ENCODE peak calls at places on chromosomes 16 and 17, in nine cellular contexts. One of them, this sample, is unnamed. For H3K27me3 and H3K4me1, the result is how much of the 10 kb centered on the place peaks cover.

GRCh38 chr16:19382887-19383816 is 34.5 kb upstream of the TMC5 start:
- DNase-seq in tibial nerve: no peak
- DNase-seq in CD8-positive, alpha-beta memory T cell: no peak
- DNase-seq in right lobe of liver: no peak
- DNase-seq in spleen: no peak
- DNase-seq in CD4-positive, CD25-positive, alpha-beta regulatory T cell: no peak
- DNase-seq in H1: no peak
- DNase-seq in pancreas: peak
- DNase-seq in fibroblast of lung: no peak
- DNase-seq in this sample: no peak

GRCh38 chr17:78179372-78179771 is 7.5 kb downstream of the TK1 start:
- DNase-seq in fibroblast of lung: peak
- DNase-seq in pancreas: no peak
- DNase-seq in right lobe of liver: peak
- DNase-seq in H1: no peak
- DNase-seq in CD8-positive, alpha-beta memory T cell: no peak
- DNase-seq in tibial nerve: peak
- DNase-seq in CD4-positive, CD25-positive, alpha-beta regulatory T cell: no peak
- DNase-seq in spleen: no peak
- DNase-seq in this sample: peak

GRCh38 chr17:7446669-7447068 is 1.8 kb downstream of the CHRNB1 start:
- DNase-seq in H1: no peak
- DNase-seq in fibroblast of lung: no peak
- DNase-seq in pancreas: no peak
- DNase-seq in right lobe of liver: no peak
- DNase-seq in tibial nerve: no peak
- DNase-seq in spleen: no peak
- DNase-seq in CD4-positive, CD25-positive, alpha-beta regulatory T cell: no peak
- DNase-seq in CD8-positive, alpha-beta memory T cell: no peak
- DNase-seq in this sample: no peak

GRCh38 chr16:2846511-2847310 is 11.3 kb downstream of the PRSS22 start:
- DNase-seq in right lobe of liver: no peak
- DNase-seq in fibroblast of lung: peak
- DNase-seq in pancreas: no peak
- DNase-seq in tibial nerve: no peak
- DNase-seq in spleen: peak
- DNase-seq in CD8-positive, alpha-beta memory T cell: no peak
- DNase-seq in CD4-positive, CD25-positive, alpha-beta regulatory T cell: no peak
- DNase-seq in H1: no peak
- DNase-seq in this sample: no peak

GRCh38 chr16:50207652-50208051 is 54.5 kb downstream of the TENT4B start:
- DNase-seq in spleen: no peak
- DNase-seq in right lobe of liver: no peak
- DNase-seq in tibial nerve: no peak
- DNase-seq in CD8-positive, alpha-beta memory T cell: no peak
- DNase-seq in fibroblast of lung: peak
- DNase-seq in pancreas: no peak
- DNase-seq in H1: no peak
- DNase-seq in CD4-positive, CD25-positive, alpha-beta regulatory T cell: no peak
- DNase-seq in this sample: no peak

GRCh38 chr16:71341881-71342280 is 16.6 kb upstream of the CALB2 start:
- DNase-seq in fibroblast of lung: no peak
- DNase-seq in CD8-positive, alpha-beta memory T cell: no peak
- DNase-seq in tibial nerve: no peak
- DNase-seq in pancreas: no peak
- DNase-seq in spleen: no peak
- DNase-seq in CD4-positive, CD25-positive, alpha-beta regulatory T cell: no peak
- DNase-seq in right lobe of liver: no peak
- DNase-seq in H1: no peak
- DNase-seq in this sample: no peak

GRCh38 chr17:29384901-29385300 is 5.3 kb upstream of the TAOK1 start:
- DNase-seq in CD4-positive, CD25-positive, alpha-beta regulatory T cell: no peak
- DNase-seq in spleen: no peak
- DNase-seq in CD8-positive, alpha-beta memory T cell: no peak
- DNase-seq in H1: no peak
- DNase-seq in fibroblast of lung: no peak
- DNase-seq in tibial nerve: no peak
- DNase-seq in right lobe of liver: no peak
- DNase-seq in pancreas: no peak
- DNase-seq in this sample: no peak

GRCh38 chr16:64864232-64864803 is 257.5 kb downstream of the CDH11 start:
- DNase-seq in tibial nerve: no peak
- DNase-seq in CD8-positive, alpha-beta memory T cell: no peak
- DNase-seq in pancreas: no peak
- DNase-seq in spleen: no peak
- DNase-seq in CD4-positive, CD25-positive, alpha-beta regulatory T cell: no peak
- DNase-seq in fibroblast of lung: peak
- DNase-seq in right lobe of liver: no peak
- DNase-seq in H1: no peak
- DNase-seq in this sample: no peak

GRCh38 chr16:22623351-22623781 is 112.7 kb downstream of the NPIPB5 start:
- DNase-seq in CD4-positive, CD25-positive, alpha-beta regulatory T cell: no peak
- DNase-seq in fibroblast of lung: peak
- DNase-seq in CD8-positive, alpha-beta memory T cell: no peak
- DNase-seq in pancreas: no peak
- DNase-seq in spleen: no peak
- DNase-seq in tibial nerve: no peak
- DNase-seq in right lobe of liver: no peak
- DNase-seq in H1: peak
- DNase-seq in this sample: no peak

GRCh38 chr16:17412221-17412620 is 58.5 kb downstream of the XYLT1 start:
- DNase-seq in CD8-positive, alpha-beta memory T cell: no peak
- DNase-seq in H1: no peak
- DNase-seq in CD4-positive, CD25-positive, alpha-beta regulatory T cell: no peak
- DNase-seq in right lobe of liver: no peak
- DNase-seq in spleen: no peak
- DNase-seq in pancreas: peak
- DNase-seq in fibroblast of lung: peak
- DNase-seq in tibial nerve: no peak
- DNase-seq in this sample: no peak

GRCh38 chr17:64783556-64784352 is 121.6 kb upstream of the SMURF2 start:
- DNase-seq in spleen: no peak
- DNase-seq in tibial nerve: no peak
- DNase-seq in fibroblast of lung: no peak
- DNase-seq in pancreas: no peak
- DNase-seq in right lobe of liver: peak
- DNase-seq in CD4-positive, CD25-positive, alpha-beta regulatory T cell: no peak
- DNase-seq in CD8-positive, alpha-beta memory T cell: no peak
- DNase-seq in H1: no peak
- DNase-seq in this sample: peak

GRCh38 chr17:65541453-65541852 is 20.0 kb downstream of the AXIN2 start:
- DNase-seq in pancreas: no peak
- DNase-seq in CD4-positive, CD25-positive, alpha-beta regulatory T cell: no peak
- DNase-seq in spleen: no peak
- DNase-seq in CD8-positive, alpha-beta memory T cell: no peak
- DNase-seq in H1: no peak
- DNase-seq in tibial nerve: no peak
- DNase-seq in fibroblast of lung: no peak
- DNase-seq in right lobe of liver: no peak
- DNase-seq in this sample: peak

GRCh38 chr17:81365148-81365600 is 30.1 kb upstream of the BAHCC1 start:
- DNase-seq in spleen: peak
- DNase-seq in H1: peak
- DNase-seq in right lobe of liver: no peak
- DNase-seq in CD4-positive, CD25-positive, alpha-beta regulatory T cell: no peak
- DNase-seq in fibroblast of lung: peak
- DNase-seq in pancreas: peak
- DNase-seq in tibial nerve: no peak
- DNase-seq in CD8-positive, alpha-beta memory T cell: no peak
- DNase-seq in this sample: peak

GRCh38 chr17:47810901-47811635 is 10.5 kb downstream of the OSBPL7 start:
- DNase-seq in pancreas: peak
- DNase-seq in right lobe of liver: no peak
- DNase-seq in CD4-positive, CD25-positive, alpha-beta regulatory T cell: no peak
- DNase-seq in H1: no peak
- DNase-seq in tibial nerve: no peak
- DNase-seq in fibroblast of lung: no peak
- DNase-seq in CD8-positive, alpha-beta memory T cell: no peak
- DNase-seq in spleen: no peak
- DNase-seq in this sample: peak

GRCh38 chr17:44308320-44308818 is at the start of gene RUNDC3A:
- DNase-seq in pancreas: peak
- DNase-seq in fibroblast of lung: peak
- DNase-seq in right lobe of liver: peak
- DNase-seq in CD8-positive, alpha-beta memory T cell: peak
- DNase-seq in CD4-positive, CD25-positive, alpha-beta regulatory T cell: peak
- DNase-seq in spleen: peak
- DNase-seq in tibial nerve: peak
- DNase-seq in H1: peak
- DNase-seq in this sample: peak

GRCh38 chr16:49556252-49557069 is 182.9 kb downstream of the C16orf78 start:
- DNase-seq in right lobe of liver: no peak
- DNase-seq in tibial nerve: no peak
- DNase-seq in CD4-positive, CD25-positive, alpha-beta regulatory T cell: no peak
- DNase-seq in CD8-positive, alpha-beta memory T cell: no peak
- DNase-seq in fibroblast of lung: peak
- DNase-seq in pancreas: no peak
- DNase-seq in H1: no peak
- DNase-seq in spleen: peak
- DNase-seq in this sample: no peak

DNA sequence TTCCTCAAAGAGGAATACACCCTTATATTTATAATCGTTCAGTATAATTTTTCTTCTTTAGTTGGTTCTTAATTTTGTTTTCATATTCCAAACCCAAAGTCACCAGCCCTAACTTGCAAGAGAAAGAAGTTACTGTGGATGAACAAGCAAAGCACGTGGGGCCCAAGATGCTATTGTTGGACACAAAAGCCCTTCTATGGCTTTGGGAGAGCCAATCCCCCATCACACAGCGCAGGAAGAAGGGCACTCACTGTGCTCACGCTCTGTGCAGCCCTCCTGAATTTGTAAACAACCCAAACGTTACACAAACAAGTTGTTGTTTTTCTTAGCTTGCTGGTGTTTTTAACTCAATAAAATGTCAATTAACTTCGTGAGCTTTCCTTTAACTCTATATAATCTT is 22.5 kb downstream of the SPPL2C start:
- DNase-seq in CD4-positive, CD25-positive, alpha-beta regulatory T cell: no peak
- DNase-seq in spleen: no peak
- DNase-seq in right lobe of liver: no peak
- DNase-seq in tibial nerve: no peak
- DNase-seq in pancreas: no peak
- DNase-seq in fibroblast of lung: no peak
- DNase-seq in CD8-positive, alpha-beta memory T cell: no peak
- DNase-seq in H1: no peak
- DNase-seq in this sample: no peak
- H3K27me3 ChIP-seq in CD4-positive, CD25-positive, alpha-beta regulatory T cell: under half
- H3K27me3 ChIP-seq in spleen: under half
- H3K27me3 ChIP-seq in right lobe of liver: under half
- H3K27me3 ChIP-seq in tibial nerve: under half
- H3K27me3 ChIP-seq in pancreas: under half
- H3K27me3 ChIP-seq in fibroblast of lung: under half
- H3K27me3 ChIP-seq in CD8-positive, alpha-beta memory T cell: under half
- H3K27me3 ChIP-seq in H1: under half
- H3K27me3 ChIP-seq in this sample: under half

GRCh38 chr16:12120331-12120981 is 143.9 kb downstream of the SNX29 start:
- DNase-seq in H1: no peak
- DNase-seq in CD8-positive, alpha-beta memory T cell: no peak
- DNase-seq in pancreas: no peak
- DNase-seq in tibial nerve: peak
- DNase-seq in CD4-positive, CD25-positive, alpha-beta regulatory T cell: no peak
- DNase-seq in spleen: no peak
- DNase-seq in right lobe of liver: no peak
- DNase-seq in fibroblast of lung: peak
- DNase-seq in this sample: peak

GRCh38 chr16:12119562-12119961 is 143.0 kb downstream of the SNX29 start:
- DNase-seq in CD4-positive, CD25-positive, alpha-beta regulatory T cell: no peak
- DNase-seq in fibroblast of lung: peak
- DNase-seq in CD8-positive, alpha-beta memory T cell: no peak
- DNase-seq in tibial nerve: peak
- DNase-seq in H1: no peak
- DNase-seq in spleen: no peak
- DNase-seq in right lobe of liver: no peak
- DNase-seq in pancreas: no peak
- DNase-seq in this sample: no peak

GRCh38 chr16:12122202-12122601 is 145.7 kb downstream of the SNX29 start:
- DNase-seq in H1: no peak
- DNase-seq in fibroblast of lung: no peak
- DNase-seq in spleen: no peak
- DNase-seq in right lobe of liver: no peak
- DNase-seq in CD8-positive, alpha-beta memory T cell: no peak
- DNase-seq in tibial nerve: no peak
- DNase-seq in CD4-positive, CD25-positive, alpha-beta regulatory T cell: no peak
- DNase-seq in pancreas: no peak
- DNase-seq in this sample: no peak

GRCh38 chr16:12119037-12119436 is 142.5 kb downstream of the SNX29 start:
- DNase-seq in CD4-positive, CD25-positive, alpha-beta regulatory T cell: no peak
- DNase-seq in CD8-positive, alpha-beta memory T cell: no peak
- DNase-seq in right lobe of liver: no peak
- DNase-seq in fibroblast of lung: no peak
- DNase-seq in spleen: peak
- DNase-seq in pancreas: no peak
- DNase-seq in H1: no peak
- DNase-seq in tibial nerve: no peak
- DNase-seq in this sample: no peak

GRCh38 chr16:12120982-12121652 is 144.6 kb downstream of the SNX29 start:
- DNase-seq in H1: no peak
- DNase-seq in spleen: no peak
- DNase-seq in CD8-positive, alpha-beta memory T cell: no peak
- DNase-seq in right lobe of liver: no peak
- DNase-seq in CD4-positive, CD25-positive, alpha-beta regulatory T cell: no peak
- DNase-seq in pancreas: no peak
- DNase-seq in fibroblast of lung: no peak
- DNase-seq in tibial nerve: no peak
- DNase-seq in this sample: peak
- H3K4me1 ChIP-seq in H1: under half
- H3K4me1 ChIP-seq in spleen: under half
- H3K4me1 ChIP-seq in CD8-positive, alpha-beta memory T cell: under half
- H3K4me1 ChIP-seq in right lobe of liver: under half
- H3K4me1 ChIP-seq in CD4-positive, CD25-positive, alpha-beta regulatory T cell: under half
- H3K4me1 ChIP-seq in pancreas: under half
- H3K4me1 ChIP-seq in fibroblast of lung: under half
- H3K4me1 ChIP-seq in tibial nerve: under half
- H3K4me1 ChIP-seq in this sample: under half

DNA sequence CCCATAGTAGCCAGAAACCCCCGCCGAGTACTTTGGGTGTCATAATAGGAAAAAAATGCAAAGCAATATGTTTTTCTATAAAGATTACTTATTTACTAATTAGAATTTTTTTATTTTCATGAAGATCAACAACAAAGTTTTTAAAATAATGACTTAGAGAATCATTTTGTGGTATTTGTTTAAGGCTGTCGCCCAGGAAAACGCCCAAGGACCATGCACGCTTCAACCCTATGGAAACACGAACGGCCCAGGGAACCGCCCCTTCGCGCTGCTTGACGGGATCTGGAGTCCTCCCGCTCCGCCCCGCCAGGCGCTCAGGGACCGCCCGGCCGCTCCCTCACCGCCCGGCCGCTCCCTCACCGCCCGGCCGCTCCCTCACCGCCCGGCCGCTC is 408 bp upstream of the KPNA2 start:
- DNase-seq in right lobe of liver: peak
- DNase-seq in CD4-positive, CD25-positive, alpha-beta regulatory T cell: no peak
- DNase-seq in H1: peak
- DNase-seq in tibial nerve: peak
- DNase-seq in CD8-positive, alpha-beta memory T cell: no peak
- DNase-seq in pancreas: peak
- DNase-seq in fibroblast of lung: no peak
- DNase-seq in spleen: peak
- DNase-seq in this sample: peak
- H3K4me3 ChIP-seq in right lobe of liver: peak
- H3K4me3 ChIP-seq in CD4-positive, CD25-positive, alpha-beta regulatory T cell: peak
- H3K4me3 ChIP-seq in H1: no peak
- H3K4me3 ChIP-seq in tibial nerve: peak
- H3K4me3 ChIP-seq in CD8-positive, alpha-beta memory T cell: peak
- H3K4me3 ChIP-seq in pancreas: no peak
- H3K4me3 ChIP-seq in fibroblast of lung: peak
- H3K4me3 ChIP-seq in spleen: peak
- H3K4me3 ChIP-seq in this sample: peak

GRCh38 chr16:82772215-82772614 is 145.4 kb downstream of the CDH13 start:
- DNase-seq in right lobe of liver: no peak
- DNase-seq in CD4-positive, CD25-positive, alpha-beta regulatory T cell: no peak
- DNase-seq in pancreas: no peak
- DNase-seq in H1: no peak
- DNase-seq in fibroblast of lung: no peak
- DNase-seq in CD8-positive, alpha-beta memory T cell: no peak
- DNase-seq in spleen: no peak
- DNase-seq in tibial nerve: no peak
- DNase-seq in this sample: no peak
- H3K27me3 ChIP-seq in right lobe of liver: under half
- H3K27me3 ChIP-seq in CD4-positive, CD25-positive, alpha-beta regulatory T cell: under half
- H3K27me3 ChIP-seq in pancreas: under half
- H3K27me3 ChIP-seq in H1: under half
- H3K27me3 ChIP-seq in fibroblast of lung: under half
- H3K27me3 ChIP-seq in CD8-positive, alpha-beta memory T cell: under half
- H3K27me3 ChIP-seq in spleen: under half
- H3K27me3 ChIP-seq in tibial nerve: under half
- H3K27me3 ChIP-seq in this sample: under half